ENCODE peak calls at places on chromosomes 13 and 19, in ten cellular contexts. One of them, this sample, is unnamed. For H3K4me1, the result is how much of the 10 kb centered on the place peaks cover.

GRCh38 chr19:11924886-11925583 is at the start of gene ZNF700:
- DNase-seq in lung: peak
- DNase-seq in cardiac muscle cell: peak
- DNase-seq in H9: peak
- DNase-seq in heart left ventricle: peak
- DNase-seq in psoas muscle: peak
- DNase-seq in CD8-positive, alpha-beta memory T cell: peak
- DNase-seq in naive thymus-derived CD4-positive, alpha-beta T cell: peak
- DNase-seq in IMR-90: peak
- DNase-seq in breast epithelium: peak
- DNase-seq in this sample: peak

GRCh38 chr19:2087621-2088100 is 8.5 kb downstream of the MOB3A start:
- DNase-seq in breast epithelium: no peak
- DNase-seq in psoas muscle: no peak
- DNase-seq in heart left ventricle: no peak
- DNase-seq in lung: no peak
- DNase-seq in CD8-positive, alpha-beta memory T cell: peak
- DNase-seq in naive thymus-derived CD4-positive, alpha-beta T cell: no peak
- DNase-seq in H9: no peak
- DNase-seq in IMR-90: no peak
- DNase-seq in cardiac muscle cell: no peak
- DNase-seq in this sample: no peak

GRCh38 chr13:41568143-41568989 is 111.0 kb downstream of the RGCC start:
- DNase-seq in IMR-90: no peak
- DNase-seq in H9: no peak
- DNase-seq in cardiac muscle cell: no peak
- DNase-seq in psoas muscle: no peak
- DNase-seq in heart left ventricle: no peak
- DNase-seq in lung: no peak
- DNase-seq in CD8-positive, alpha-beta memory T cell: no peak
- DNase-seq in breast epithelium: no peak
- DNase-seq in naive thymus-derived CD4-positive, alpha-beta T cell: no peak
- DNase-seq in this sample: no peak

GRCh38 chr19:38134538-38135149 is 89.4 kb downstream of the DPF1 start:
- DNase-seq in cardiac muscle cell: peak
- DNase-seq in breast epithelium: no peak
- DNase-seq in IMR-90: peak
- DNase-seq in CD8-positive, alpha-beta memory T cell: no peak
- DNase-seq in psoas muscle: no peak
- DNase-seq in lung: no peak
- DNase-seq in naive thymus-derived CD4-positive, alpha-beta T cell: no peak
- DNase-seq in H9: peak
- DNase-seq in heart left ventricle: no peak
- DNase-seq in this sample: no peak

GRCh38 chr19:2887391-2887914 is 13.3 kb upstream of the ZNF57 start:
- DNase-seq in lung: no peak
- DNase-seq in naive thymus-derived CD4-positive, alpha-beta T cell: peak
- DNase-seq in H9: peak
- DNase-seq in IMR-90: peak
- DNase-seq in cardiac muscle cell: peak
- DNase-seq in breast epithelium: no peak
- DNase-seq in CD8-positive, alpha-beta memory T cell: peak
- DNase-seq in heart left ventricle: no peak
- DNase-seq in psoas muscle: no peak
- DNase-seq in this sample: peak

GRCh38 chr13:112356190-112356589 is 20.0 kb upstream of the SPACA7 start:
- DNase-seq in breast epithelium: no peak
- DNase-seq in H9: no peak
- DNase-seq in lung: no peak
- DNase-seq in IMR-90: no peak
- DNase-seq in heart left ventricle: no peak
- DNase-seq in psoas muscle: no peak
- DNase-seq in CD8-positive, alpha-beta memory T cell: no peak
- DNase-seq in naive thymus-derived CD4-positive, alpha-beta T cell: no peak
- DNase-seq in cardiac muscle cell: no peak
- DNase-seq in this sample: no peak

GRCh38 chr19:54115071-54116063 is at the start of the genes PRPF31 and TFPT:
- DNase-seq in CD8-positive, alpha-beta memory T cell: peak
- DNase-seq in naive thymus-derived CD4-positive, alpha-beta T cell: peak
- DNase-seq in IMR-90: peak
- DNase-seq in H9: peak
- DNase-seq in lung: peak
- DNase-seq in cardiac muscle cell: peak
- DNase-seq in psoas muscle: peak
- DNase-seq in breast epithelium: peak
- DNase-seq in heart left ventricle: peak
- DNase-seq in this sample: peak

GRCh38 chr13:64546371-64546770 is 2683.8 kb downstream of the PCDH9 start:
- DNase-seq in lung: no peak
- DNase-seq in psoas muscle: no peak
- DNase-seq in H9: no peak
- DNase-seq in CD8-positive, alpha-beta memory T cell: no peak
- DNase-seq in IMR-90: no peak
- DNase-seq in naive thymus-derived CD4-positive, alpha-beta T cell: no peak
- DNase-seq in cardiac muscle cell: no peak
- DNase-seq in heart left ventricle: no peak
- DNase-seq in breast epithelium: no peak
- DNase-seq in this sample: no peak

GRCh38 chr19:45166723-45167252 is 6.0 kb upstream of the NKPD1 start:
- DNase-seq in breast epithelium: no peak
- DNase-seq in IMR-90: no peak
- DNase-seq in H9: peak
- DNase-seq in CD8-positive, alpha-beta memory T cell: no peak
- DNase-seq in heart left ventricle: no peak
- DNase-seq in cardiac muscle cell: no peak
- DNase-seq in lung: no peak
- DNase-seq in naive thymus-derived CD4-positive, alpha-beta T cell: no peak
- DNase-seq in psoas muscle: no peak
- DNase-seq in this sample: no peak

GRCh38 chr13:114259374-114259773 is 22.0 kb upstream of the UPF3A start:
- DNase-seq in cardiac muscle cell: no peak
- DNase-seq in H9: no peak
- DNase-seq in lung: no peak
- DNase-seq in heart left ventricle: no peak
- DNase-seq in psoas muscle: no peak
- DNase-seq in breast epithelium: no peak
- DNase-seq in naive thymus-derived CD4-positive, alpha-beta T cell: no peak
- DNase-seq in IMR-90: no peak
- DNase-seq in CD8-positive, alpha-beta memory T cell: no peak
- DNase-seq in this sample: no peak

GRCh38 chr13:44969858-44970484 is 19.3 kb downstream of the NUFIP1 start:
- DNase-seq in cardiac muscle cell: peak
- DNase-seq in psoas muscle: no peak
- DNase-seq in IMR-90: peak
- DNase-seq in heart left ventricle: no peak
- DNase-seq in breast epithelium: no peak
- DNase-seq in CD8-positive, alpha-beta memory T cell: peak
- DNase-seq in H9: no peak
- DNase-seq in lung: no peak
- DNase-seq in naive thymus-derived CD4-positive, alpha-beta T cell: peak
- DNase-seq in this sample: no peak

GRCh38 chr19:49331616-49332055 is 3.6 kb upstream of the CD37 start:
- DNase-seq in lung: no peak
- DNase-seq in breast epithelium: peak
- DNase-seq in IMR-90: peak
- DNase-seq in H9: peak
- DNase-seq in naive thymus-derived CD4-positive, alpha-beta T cell: peak
- DNase-seq in CD8-positive, alpha-beta memory T cell: peak
- DNase-seq in psoas muscle: no peak
- DNase-seq in cardiac muscle cell: peak
- DNase-seq in heart left ventricle: peak
- DNase-seq in this sample: peak

GRCh38 chr13:22726721-22727120 is 454.1 kb upstream of the SGCG start:
- DNase-seq in CD8-positive, alpha-beta memory T cell: no peak
- DNase-seq in H9: no peak
- DNase-seq in IMR-90: no peak
- DNase-seq in naive thymus-derived CD4-positive, alpha-beta T cell: no peak
- DNase-seq in lung: no peak
- DNase-seq in heart left ventricle: no peak
- DNase-seq in cardiac muscle cell: no peak
- DNase-seq in psoas muscle: no peak
- DNase-seq in breast epithelium: no peak
- DNase-seq in this sample: no peak

GRCh38 chr13:39506559-39507390 is 96.2 kb downstream of the LHFPL6 start:
- DNase-seq in cardiac muscle cell: no peak
- DNase-seq in breast epithelium: no peak
- DNase-seq in H9: no peak
- DNase-seq in heart left ventricle: no peak
- DNase-seq in IMR-90: peak
- DNase-seq in naive thymus-derived CD4-positive, alpha-beta T cell: no peak
- DNase-seq in CD8-positive, alpha-beta memory T cell: no peak
- DNase-seq in psoas muscle: no peak
- DNase-seq in lung: no peak
- DNase-seq in this sample: no peak

GRCh38 chr19:39296906-39297305 is 699 bp downstream of the IFNL1 start:
- DNase-seq in naive thymus-derived CD4-positive, alpha-beta T cell: no peak
- DNase-seq in heart left ventricle: no peak
- DNase-seq in H9: no peak
- DNase-seq in IMR-90: no peak
- DNase-seq in psoas muscle: no peak
- DNase-seq in breast epithelium: no peak
- DNase-seq in cardiac muscle cell: no peak
- DNase-seq in CD8-positive, alpha-beta memory T cell: no peak
- DNase-seq in lung: no peak
- DNase-seq in this sample: peak

GRCh38 chr13:31827707-31828106 is 88.4 kb downstream of the RXFP2 start:
- DNase-seq in psoas muscle: no peak
- DNase-seq in H9: no peak
- DNase-seq in naive thymus-derived CD4-positive, alpha-beta T cell: no peak
- DNase-seq in CD8-positive, alpha-beta memory T cell: no peak
- DNase-seq in lung: no peak
- DNase-seq in breast epithelium: no peak
- DNase-seq in cardiac muscle cell: no peak
- DNase-seq in heart left ventricle: no peak
- DNase-seq in IMR-90: no peak
- DNase-seq in this sample: no peak
- H3K4me1 ChIP-seq in psoas muscle: under half
- H3K4me1 ChIP-seq in H9: under half
- H3K4me1 ChIP-seq in naive thymus-derived CD4-positive, alpha-beta T cell: under half
- H3K4me1 ChIP-seq in CD8-positive, alpha-beta memory T cell: under half
- H3K4me1 ChIP-seq in lung: under half
- H3K4me1 ChIP-seq in breast epithelium: under half
- H3K4me1 ChIP-seq in cardiac muscle cell: under half
- H3K4me1 ChIP-seq in heart left ventricle: under half
- H3K4me1 ChIP-seq in IMR-90: under half
- H3K4me1 ChIP-seq in this sample: under half

GRCh38 chr13:48530833-48531232 is 2.0 kb downstream of the RCBTB2 start:
- DNase-seq in H9: no peak
- DNase-seq in psoas muscle: no peak
- DNase-seq in heart left ventricle: no peak
- DNase-seq in IMR-90: no peak
- DNase-seq in CD8-positive, alpha-beta memory T cell: no peak
- DNase-seq in lung: no peak
- DNase-seq in breast epithelium: no peak
- DNase-seq in cardiac muscle cell: no peak
- DNase-seq in naive thymus-derived CD4-positive, alpha-beta T cell: no peak
- DNase-seq in this sample: no peak
- H3K4me1 ChIP-seq in H9: under half
- H3K4me1 ChIP-seq in psoas muscle: under half
- H3K4me1 ChIP-seq in heart left ventricle: under half
- H3K4me1 ChIP-seq in IMR-90: under half
- H3K4me1 ChIP-seq in CD8-positive, alpha-beta memory T cell: under half
- H3K4me1 ChIP-seq in lung: under half
- H3K4me1 ChIP-seq in breast epithelium: under half
- H3K4me1 ChIP-seq in cardiac muscle cell: under half
- H3K4me1 ChIP-seq in naive thymus-derived CD4-positive, alpha-beta T cell: under half
- H3K4me1 ChIP-seq in this sample: under half

DNA sequence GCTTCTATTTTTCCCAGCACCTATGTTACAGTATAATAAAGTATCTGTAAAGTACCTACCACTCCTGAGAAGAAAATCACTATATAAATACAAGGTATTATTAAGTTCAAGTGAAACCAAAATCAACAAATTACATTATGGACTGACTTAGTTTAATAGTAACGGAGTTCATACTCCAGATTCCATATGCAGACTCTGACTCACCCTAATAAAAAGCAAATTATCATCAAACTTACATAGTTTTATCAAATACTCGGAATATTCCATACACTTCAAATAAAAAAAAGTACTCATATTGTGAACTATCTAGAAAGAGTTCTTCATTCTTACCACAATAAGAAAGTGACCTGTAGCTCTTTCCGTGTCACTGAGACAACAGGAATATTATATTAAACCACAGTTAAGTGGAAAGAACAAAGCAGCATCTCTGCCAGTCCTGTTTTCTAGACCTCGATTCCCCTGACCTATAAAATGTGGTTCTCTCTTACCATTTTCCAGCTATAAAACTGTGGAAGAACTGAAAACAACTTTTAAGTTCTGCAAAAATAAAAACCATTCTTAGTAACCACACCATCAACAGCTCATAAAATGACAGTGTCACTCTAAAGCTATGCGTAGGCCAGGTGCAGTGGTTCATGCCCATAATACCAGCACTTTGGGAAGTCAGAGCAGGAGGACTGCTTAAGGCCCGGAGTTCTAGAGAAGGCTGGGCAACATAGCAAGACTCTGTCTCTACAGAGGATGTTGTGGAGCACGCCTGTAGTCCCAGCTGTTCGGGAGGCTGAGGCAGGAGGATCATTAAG is 42.6 kb downstream of the USP12 start:
- DNase-seq in H9: no peak
- DNase-seq in lung: no peak
- DNase-seq in naive thymus-derived CD4-positive, alpha-beta T cell: no peak
- DNase-seq in breast epithelium: no peak
- DNase-seq in IMR-90: no peak
- DNase-seq in CD8-positive, alpha-beta memory T cell: no peak
- DNase-seq in psoas muscle: no peak
- DNase-seq in cardiac muscle cell: no peak
- DNase-seq in heart left ventricle: no peak
- DNase-seq in this sample: no peak
- H3K4me1 ChIP-seq in H9: under half
- H3K4me1 ChIP-seq in lung: under half
- H3K4me1 ChIP-seq in naive thymus-derived CD4-positive, alpha-beta T cell: under half
- H3K4me1 ChIP-seq in breast epithelium: under half
- H3K4me1 ChIP-seq in IMR-90: under half
- H3K4me1 ChIP-seq in CD8-positive, alpha-beta memory T cell: under half
- H3K4me1 ChIP-seq in psoas muscle: half or more
- H3K4me1 ChIP-seq in cardiac muscle cell: under half
- H3K4me1 ChIP-seq in heart left ventricle: under half
- H3K4me1 ChIP-seq in this sample: under half

DNA sequence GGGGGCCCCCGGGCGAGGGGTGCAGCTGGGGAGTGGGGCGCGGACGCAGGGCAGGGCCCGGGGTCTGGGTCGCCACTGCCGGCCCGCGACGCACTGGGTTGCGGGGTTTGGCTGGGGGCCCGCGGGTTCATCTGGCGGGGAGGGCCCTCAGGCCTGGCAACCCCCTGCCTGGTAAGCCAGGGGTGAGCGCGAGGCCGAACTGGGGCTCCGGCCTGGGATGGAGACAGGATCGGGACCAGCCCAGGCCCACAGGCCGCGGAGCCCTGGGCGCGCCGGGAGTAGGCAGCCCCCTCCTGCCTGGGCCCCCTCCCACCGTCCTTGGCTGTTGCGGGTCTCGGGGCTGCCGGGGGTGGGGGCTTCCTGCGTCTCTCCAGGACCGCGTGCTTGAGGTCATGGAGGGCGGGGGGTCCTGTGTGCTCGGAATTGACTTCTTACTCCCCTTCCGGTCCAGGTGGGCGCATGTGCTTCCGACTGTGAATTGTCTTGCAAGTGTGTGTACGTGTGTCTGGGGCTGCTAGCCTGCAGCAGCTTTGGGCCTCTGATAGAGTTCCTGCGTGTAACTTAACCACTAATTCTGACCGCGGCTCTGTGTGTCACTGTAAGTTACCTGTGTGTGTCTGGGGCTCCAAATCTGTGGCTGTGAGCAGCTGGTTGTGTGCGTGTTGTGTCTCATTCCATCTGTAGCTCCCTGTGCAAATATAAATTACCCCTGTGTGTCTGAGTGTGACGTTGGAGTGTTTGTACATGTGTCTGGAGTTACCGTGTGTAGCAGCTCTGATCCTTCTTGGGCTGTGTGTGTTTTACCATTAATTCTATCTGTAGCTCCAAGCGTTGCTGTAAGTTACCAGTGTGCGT is 751 bp downstream of the GRAMD1A start:
- DNase-seq in heart left ventricle: no peak
- DNase-seq in H9: peak
- DNase-seq in cardiac muscle cell: peak
- DNase-seq in breast epithelium: no peak
- DNase-seq in naive thymus-derived CD4-positive, alpha-beta T cell: peak
- DNase-seq in psoas muscle: no peak
- DNase-seq in IMR-90: peak
- DNase-seq in CD8-positive, alpha-beta memory T cell: peak
- DNase-seq in lung: no peak
- DNase-seq in this sample: no peak
- H3K4me1 ChIP-seq in heart left ventricle: half or more
- H3K4me1 ChIP-seq in H9: under half
- H3K4me1 ChIP-seq in cardiac muscle cell: under half
- H3K4me1 ChIP-seq in breast epithelium: under half
- H3K4me1 ChIP-seq in naive thymus-derived CD4-positive, alpha-beta T cell: half or more
- H3K4me1 ChIP-seq in psoas muscle: under half
- H3K4me1 ChIP-seq in IMR-90: under half
- H3K4me1 ChIP-seq in CD8-positive, alpha-beta memory T cell: half or more
- H3K4me1 ChIP-seq in lung: under half
- H3K4me1 ChIP-seq in this sample: under half